ENCODE peak calls at places on chromosomes 6 and 20, in six cellular contexts. One of them, this sample, is unnamed.

GRCh38 chr6:27872634-27873028 is 39.6 kb downstream of the OR2B2 start:
- DNase-seq in breast epithelium: no peak
- DNase-seq in HFFc6: no peak
- DNase-seq in CD8-positive, alpha-beta T cell: no peak
- DNase-seq in GM20000: no peak
- DNase-seq in foreskin fibroblast: no peak
- DNase-seq in this sample: no peak

GRCh38 chr6:132354517-132355167 is 46.6 kb downstream of the MOXD1 start:
- DNase-seq in breast epithelium: no peak
- DNase-seq in HFFc6: no peak
- DNase-seq in CD8-positive, alpha-beta T cell: peak
- DNase-seq in GM20000: no peak
- DNase-seq in foreskin fibroblast: no peak
- DNase-seq in this sample: peak

GRCh38 chr6:139370047-139370706 is 4.3 kb downstream of the CITED2 start:
- DNase-seq in breast epithelium: no peak
- DNase-seq in HFFc6: peak
- DNase-seq in CD8-positive, alpha-beta T cell: no peak
- DNase-seq in GM20000: no peak
- DNase-seq in foreskin fibroblast: peak
- DNase-seq in this sample: no peak

GRCh38 chr20:13877789-13878188 is 93.0 kb downstream of the NDUFAF5 start:
- DNase-seq in breast epithelium: no peak
- DNase-seq in HFFc6: no peak
- DNase-seq in CD8-positive, alpha-beta T cell: no peak
- DNase-seq in GM20000: no peak
- DNase-seq in foreskin fibroblast: peak
- DNase-seq in this sample: no peak

GRCh38 chr6:161543910-161544309 is 270.0 kb upstream of the AGPAT4 start:
- DNase-seq in breast epithelium: no peak
- DNase-seq in HFFc6: no peak
- DNase-seq in CD8-positive, alpha-beta T cell: no peak
- DNase-seq in GM20000: peak
- DNase-seq in foreskin fibroblast: no peak
- DNase-seq in this sample: no peak

GRCh38 chr20:50572922-50573777 is 63.0 kb downstream of the PTPN1 start:
- DNase-seq in breast epithelium: no peak
- DNase-seq in HFFc6: peak
- DNase-seq in CD8-positive, alpha-beta T cell: no peak
- DNase-seq in GM20000: no peak
- DNase-seq in foreskin fibroblast: peak
- DNase-seq in this sample: no peak

GRCh38 chr6:10409766-10410209 is 5.1 kb downstream of the TFAP2A start:
- DNase-seq in breast epithelium: no peak
- DNase-seq in HFFc6: no peak
- DNase-seq in CD8-positive, alpha-beta T cell: no peak
- DNase-seq in GM20000: no peak
- DNase-seq in foreskin fibroblast: peak
- DNase-seq in this sample: no peak

GRCh38 chr20:25089662-25090061 is 7.7 kb upstream of the VSX1 start:
- DNase-seq in breast epithelium: no peak
- DNase-seq in HFFc6: no peak
- DNase-seq in CD8-positive, alpha-beta T cell: no peak
- DNase-seq in GM20000: no peak
- DNase-seq in foreskin fibroblast: no peak
- DNase-seq in this sample: no peak

GRCh38 chr20:62856931-62857619 is 4.5 kb downstream of the TCFL5 start:
- DNase-seq in breast epithelium: peak
- DNase-seq in HFFc6: no peak
- DNase-seq in CD8-positive, alpha-beta T cell: no peak
- DNase-seq in GM20000: no peak
- DNase-seq in foreskin fibroblast: no peak
- DNase-seq in this sample: no peak

GRCh38 chr20:41392871-41393704 is 26.5 kb upstream of the EMILIN3 start:
- DNase-seq in breast epithelium: no peak
- DNase-seq in HFFc6: no peak
- DNase-seq in CD8-positive, alpha-beta T cell: no peak
- DNase-seq in GM20000: no peak
- DNase-seq in foreskin fibroblast: peak
- DNase-seq in this sample: no peak

GRCh38 chr6:34462561-34462971 is 3.3 kb upstream of the PACSIN1 start:
- DNase-seq in breast epithelium: no peak
- DNase-seq in HFFc6: no peak
- DNase-seq in CD8-positive, alpha-beta T cell: no peak
- DNase-seq in GM20000: no peak
- DNase-seq in foreskin fibroblast: peak
- DNase-seq in this sample: no peak

GRCh38 chr6:154156135-154156948 is 117.3 kb downstream of the OPRM1 start:
- DNase-seq in breast epithelium: peak
- DNase-seq in HFFc6: peak
- DNase-seq in CD8-positive, alpha-beta T cell: peak
- DNase-seq in GM20000: peak
- DNase-seq in foreskin fibroblast: peak
- DNase-seq in this sample: no peak

GRCh38 chr6:142014515-142014914 is 118.2 kb upstream of the GJE1 start:
- DNase-seq in breast epithelium: no peak
- DNase-seq in HFFc6: peak
- DNase-seq in CD8-positive, alpha-beta T cell: no peak
- DNase-seq in GM20000: no peak
- DNase-seq in foreskin fibroblast: peak
- DNase-seq in this sample: no peak

GRCh38 chr6:121748376-121748775 is 312.9 kb downstream of the GJA1 start:
- DNase-seq in breast epithelium: no peak
- DNase-seq in HFFc6: no peak
- DNase-seq in CD8-positive, alpha-beta T cell: no peak
- DNase-seq in GM20000: no peak
- DNase-seq in foreskin fibroblast: peak
- DNase-seq in this sample: no peak

GRCh38 chr6:151738267-151738666 is 69.2 kb upstream of the ESR1 start:
- DNase-seq in breast epithelium: no peak
- DNase-seq in HFFc6: no peak
- DNase-seq in CD8-positive, alpha-beta T cell: no peak
- DNase-seq in GM20000: no peak
- DNase-seq in foreskin fibroblast: no peak
- DNase-seq in this sample: no peak

GRCh38 chr6:126047648-126048047 is 61.3 kb downstream of the TRMT11 start:
- DNase-seq in breast epithelium: no peak
- DNase-seq in HFFc6: no peak
- DNase-seq in CD8-positive, alpha-beta T cell: no peak
- DNase-seq in GM20000: no peak
- DNase-seq in foreskin fibroblast: no peak
- DNase-seq in this sample: no peak

GRCh38 chr6:122144229-122144628 is 255.2 kb upstream of the HSF2 start:
- DNase-seq in breast epithelium: no peak
- DNase-seq in HFFc6: no peak
- DNase-seq in CD8-positive, alpha-beta T cell: no peak
- DNase-seq in GM20000: no peak
- DNase-seq in foreskin fibroblast: no peak
- DNase-seq in this sample: no peak

GRCh38 chr6:163782436-163783003 is 368.0 kb downstream of the QKI start:
- DNase-seq in breast epithelium: no peak
- DNase-seq in HFFc6: no peak
- DNase-seq in CD8-positive, alpha-beta T cell: no peak
- DNase-seq in GM20000: peak
- DNase-seq in foreskin fibroblast: no peak
- DNase-seq in this sample: no peak

DNA sequence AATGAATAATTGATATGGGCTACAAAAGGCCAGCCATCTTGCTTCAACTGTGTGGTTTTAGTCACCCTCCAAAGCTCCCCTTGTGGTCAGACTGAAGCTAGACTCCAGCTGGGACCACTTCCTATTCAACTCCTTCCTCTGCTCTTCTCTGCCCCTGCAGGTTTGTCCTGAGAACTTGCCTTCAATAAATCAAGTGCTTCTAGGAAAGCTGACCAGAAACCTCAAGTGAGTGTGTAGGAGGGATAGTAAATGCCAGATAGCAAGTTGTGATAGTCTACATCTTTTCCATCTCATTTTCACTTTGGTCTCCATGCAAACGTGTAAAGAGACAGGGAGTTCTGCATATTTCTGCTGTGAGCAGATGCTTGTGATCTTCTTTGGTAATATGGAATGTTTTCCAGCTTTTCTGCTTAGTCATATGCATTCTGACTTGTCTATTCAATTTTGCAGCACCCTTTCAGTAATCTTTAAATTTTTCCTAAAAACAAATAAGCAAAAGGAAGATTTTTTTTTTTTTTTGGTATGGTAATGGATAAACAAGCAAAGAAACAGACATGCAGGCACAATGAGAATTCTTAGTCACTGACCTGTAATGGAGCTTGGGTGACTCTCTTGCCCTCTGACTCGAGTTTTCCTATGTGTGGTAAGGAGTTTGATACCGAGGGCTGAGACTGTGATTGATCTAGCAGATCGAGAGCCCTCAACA is 201.3 kb upstream of the BTBD3 start:
- DNase-seq in breast epithelium: no peak
- DNase-seq in HFFc6: peak
- DNase-seq in CD8-positive, alpha-beta T cell: no peak
- DNase-seq in GM20000: no peak
- DNase-seq in foreskin fibroblast: peak
- DNase-seq in this sample: no peak
- TF ChIP-seq CTCF in breast epithelium: no peak
- TF ChIP-seq CTCF in HFFc6: peak
- TF ChIP-seq CTCF in CD8-positive, alpha-beta T cell: no peak
- TF ChIP-seq CTCF in GM20000: no peak
- TF ChIP-seq CTCF in foreskin fibroblast: peak
- TF ChIP-seq CTCF in this sample: no peak

GRCh38 chr6:80605165-80605989 is 498.9 kb downstream of the BCKDHB start:
- DNase-seq in breast epithelium: no peak
- DNase-seq in HFFc6: peak
- DNase-seq in CD8-positive, alpha-beta T cell: no peak
- DNase-seq in GM20000: no peak
- DNase-seq in foreskin fibroblast: peak
- DNase-seq in this sample: no peak
- TF ChIP-seq CTCF in breast epithelium: peak
- TF ChIP-seq CTCF in HFFc6: peak
- TF ChIP-seq CTCF in CD8-positive, alpha-beta T cell: no peak
- TF ChIP-seq CTCF in GM20000: no peak
- TF ChIP-seq CTCF in foreskin fibroblast: peak
- TF ChIP-seq CTCF in this sample: peak

GRCh38 chr6:41450581-41450980 is 95.6 kb upstream of the FOXP4 start:
- DNase-seq in breast epithelium: no peak
- DNase-seq in HFFc6: no peak
- DNase-seq in CD8-positive, alpha-beta T cell: no peak
- DNase-seq in GM20000: no peak
- DNase-seq in foreskin fibroblast: no peak
- DNase-seq in this sample: no peak

GRCh38 chr6:41449399-41450245 is 96.6 kb upstream of the FOXP4 start:
- DNase-seq in breast epithelium: no peak
- DNase-seq in HFFc6: no peak
- DNase-seq in CD8-positive, alpha-beta T cell: no peak
- DNase-seq in GM20000: no peak
- DNase-seq in foreskin fibroblast: peak
- DNase-seq in this sample: no peak

GRCh38 chr6:41452763-41453162 is 93.4 kb upstream of the FOXP4 start:
- DNase-seq in breast epithelium: no peak
- DNase-seq in HFFc6: no peak
- DNase-seq in CD8-positive, alpha-beta T cell: no peak
- DNase-seq in GM20000: no peak
- DNase-seq in foreskin fibroblast: no peak
- DNase-seq in this sample: no peak

GRCh38 chr6:41451515-41452163 is 94.5 kb upstream of the FOXP4 start:
- DNase-seq in breast epithelium: no peak
- DNase-seq in HFFc6: peak
- DNase-seq in CD8-positive, alpha-beta T cell: no peak
- DNase-seq in GM20000: no peak
- DNase-seq in foreskin fibroblast: peak
- DNase-seq in this sample: no peak

DNA sequence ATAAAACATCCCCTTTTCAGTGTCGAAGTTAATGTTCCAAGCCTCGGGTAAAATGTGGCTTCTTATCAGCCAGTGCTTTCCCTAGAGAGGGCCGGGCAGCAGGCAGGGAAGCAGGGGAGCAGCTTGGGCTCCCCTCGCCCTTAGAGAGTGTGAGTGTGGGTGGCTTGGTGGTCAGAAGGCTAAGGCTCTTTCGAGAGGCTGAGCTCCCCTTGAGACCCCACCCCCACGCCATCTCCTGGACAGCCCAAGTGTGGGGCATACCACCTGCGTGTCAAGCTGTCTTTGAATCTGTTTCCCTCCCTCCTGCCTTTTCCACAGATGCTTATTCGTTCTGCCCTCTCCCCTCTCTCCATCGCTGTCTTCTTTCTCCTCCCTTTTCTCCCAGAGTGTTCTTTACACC is 95.1 kb upstream of the FOXP4 start:
- DNase-seq in breast epithelium: no peak
- DNase-seq in HFFc6: no peak
- DNase-seq in CD8-positive, alpha-beta T cell: no peak
- DNase-seq in GM20000: no peak
- DNase-seq in foreskin fibroblast: peak
- DNase-seq in this sample: no peak
- TF ChIP-seq CTCF in breast epithelium: no peak
- TF ChIP-seq CTCF in HFFc6: no peak
- TF ChIP-seq CTCF in CD8-positive, alpha-beta T cell: no peak
- TF ChIP-seq CTCF in GM20000: no peak
- TF ChIP-seq CTCF in foreskin fibroblast: no peak
- TF ChIP-seq CTCF in this sample: no peak

GRCh38 chr6:47019941-47020340 is 22.2 kb downstream of the ADGRF1 start:
- DNase-seq in breast epithelium: no peak
- DNase-seq in HFFc6: no peak
- DNase-seq in CD8-positive, alpha-beta T cell: no peak
- DNase-seq in GM20000: no peak
- DNase-seq in foreskin fibroblast: no peak
- DNase-seq in this sample: no peak
- TF ChIP-seq CTCF in breast epithelium: no peak
- TF ChIP-seq CTCF in HFFc6: no peak
- TF ChIP-seq CTCF in CD8-positive, alpha-beta T cell: no peak
- TF ChIP-seq CTCF in GM20000: no peak
- TF ChIP-seq CTCF in foreskin fibroblast: no peak
- TF ChIP-seq CTCF in this sample: no peak

DNA sequence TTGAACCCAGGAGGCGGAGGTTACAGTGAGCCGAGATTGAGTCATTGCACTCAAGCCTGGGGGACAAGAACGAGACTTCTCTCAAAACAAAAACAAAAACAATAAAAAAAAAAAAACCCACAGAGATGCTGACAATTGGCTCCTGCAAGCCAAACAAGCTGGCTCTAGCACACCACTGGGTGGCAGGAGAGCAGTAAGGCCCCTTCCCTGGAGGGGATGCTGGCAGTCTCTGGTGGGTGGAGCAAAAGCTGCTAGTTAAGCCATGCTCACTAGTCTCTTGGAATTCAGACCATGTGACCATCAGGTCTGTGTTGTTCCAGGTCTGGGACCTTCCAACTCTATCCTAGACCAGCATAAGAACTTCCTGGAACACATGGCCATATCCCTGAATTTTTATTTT is 18.9 kb upstream of the DSN1 start:
- DNase-seq in breast epithelium: no peak
- DNase-seq in HFFc6: peak
- DNase-seq in CD8-positive, alpha-beta T cell: no peak
- DNase-seq in GM20000: peak
- DNase-seq in foreskin fibroblast: peak
- DNase-seq in this sample: no peak
- TF ChIP-seq CTCF in breast epithelium: peak
- TF ChIP-seq CTCF in HFFc6: peak
- TF ChIP-seq CTCF in CD8-positive, alpha-beta T cell: no peak
- TF ChIP-seq CTCF in GM20000: peak
- TF ChIP-seq CTCF in foreskin fibroblast: peak
- TF ChIP-seq CTCF in this sample: no peak